ENCODE peak calls at places on chromosomes 6 and 20, in eight cellular contexts. One of them, this sample, is unnamed.

GRCh38 chr6:23533311-23533710 is 592.7 kb upstream of the NRSN1 start:
- DNase-seq in astrocyte of the spinal cord: no peak
- DNase-seq in WTC11: no peak
- DNase-seq in heart left ventricle: no peak
- DNase-seq in body of pancreas: no peak
- DNase-seq in GM12878: no peak
- DNase-seq in CD4-positive, alpha-beta T cell: no peak
- DNase-seq in CD14-positive monocyte: no peak
- DNase-seq in this sample: no peak

GRCh38 chr6:23446394-23447001 is 679.5 kb upstream of the NRSN1 start:
- DNase-seq in astrocyte of the spinal cord: peak
- DNase-seq in WTC11: no peak
- DNase-seq in heart left ventricle: no peak
- DNase-seq in body of pancreas: no peak
- DNase-seq in GM12878: no peak
- DNase-seq in CD4-positive, alpha-beta T cell: no peak
- DNase-seq in CD14-positive monocyte: no peak
- DNase-seq in this sample: no peak

GRCh38 chr6:32114853-32115252 is 5.7 kb upstream of the TNXB start:
- DNase-seq in astrocyte of the spinal cord: no peak
- DNase-seq in WTC11: no peak
- DNase-seq in heart left ventricle: no peak
- DNase-seq in body of pancreas: no peak
- DNase-seq in GM12878: no peak
- DNase-seq in CD4-positive, alpha-beta T cell: no peak
- DNase-seq in CD14-positive monocyte: no peak
- DNase-seq in this sample: no peak

GRCh38 chr6:31826793-31827285 is 699 bp upstream of the HSPA1B start:
- DNase-seq in astrocyte of the spinal cord: no peak
- DNase-seq in WTC11: peak
- DNase-seq in heart left ventricle: peak
- DNase-seq in body of pancreas: peak
- DNase-seq in GM12878: no peak
- DNase-seq in CD4-positive, alpha-beta T cell: peak
- DNase-seq in CD14-positive monocyte: peak
- DNase-seq in this sample: no peak

GRCh38 chr6:137522399-137522798 is 28.2 kb upstream of the OLIG3 start:
- DNase-seq in astrocyte of the spinal cord: no peak
- DNase-seq in WTC11: no peak
- DNase-seq in heart left ventricle: no peak
- DNase-seq in body of pancreas: no peak
- DNase-seq in GM12878: no peak
- DNase-seq in CD4-positive, alpha-beta T cell: no peak
- DNase-seq in CD14-positive monocyte: no peak
- DNase-seq in this sample: no peak

GRCh38 chr20:63498950-63499332 is at the start of gene EEF1A2:
- DNase-seq in astrocyte of the spinal cord: no peak
- DNase-seq in WTC11: no peak
- DNase-seq in heart left ventricle: peak
- DNase-seq in body of pancreas: no peak
- DNase-seq in GM12878: no peak
- DNase-seq in CD4-positive, alpha-beta T cell: peak
- DNase-seq in CD14-positive monocyte: no peak
- DNase-seq in this sample: no peak

GRCh38 chr20:62832212-62832922 is 15.5 kb downstream of the COL9A3 start:
- DNase-seq in astrocyte of the spinal cord: no peak
- DNase-seq in WTC11: peak
- DNase-seq in heart left ventricle: peak
- DNase-seq in body of pancreas: no peak
- DNase-seq in GM12878: peak
- DNase-seq in CD4-positive, alpha-beta T cell: no peak
- DNase-seq in CD14-positive monocyte: peak
- DNase-seq in this sample: no peak

GRCh38 chr6:68546620-68547019 is 88.5 kb upstream of the ADGRB3 start:
- DNase-seq in astrocyte of the spinal cord: no peak
- DNase-seq in WTC11: no peak
- DNase-seq in heart left ventricle: no peak
- DNase-seq in body of pancreas: no peak
- DNase-seq in GM12878: no peak
- DNase-seq in CD4-positive, alpha-beta T cell: no peak
- DNase-seq in CD14-positive monocyte: no peak
- DNase-seq in this sample: no peak

DNA sequence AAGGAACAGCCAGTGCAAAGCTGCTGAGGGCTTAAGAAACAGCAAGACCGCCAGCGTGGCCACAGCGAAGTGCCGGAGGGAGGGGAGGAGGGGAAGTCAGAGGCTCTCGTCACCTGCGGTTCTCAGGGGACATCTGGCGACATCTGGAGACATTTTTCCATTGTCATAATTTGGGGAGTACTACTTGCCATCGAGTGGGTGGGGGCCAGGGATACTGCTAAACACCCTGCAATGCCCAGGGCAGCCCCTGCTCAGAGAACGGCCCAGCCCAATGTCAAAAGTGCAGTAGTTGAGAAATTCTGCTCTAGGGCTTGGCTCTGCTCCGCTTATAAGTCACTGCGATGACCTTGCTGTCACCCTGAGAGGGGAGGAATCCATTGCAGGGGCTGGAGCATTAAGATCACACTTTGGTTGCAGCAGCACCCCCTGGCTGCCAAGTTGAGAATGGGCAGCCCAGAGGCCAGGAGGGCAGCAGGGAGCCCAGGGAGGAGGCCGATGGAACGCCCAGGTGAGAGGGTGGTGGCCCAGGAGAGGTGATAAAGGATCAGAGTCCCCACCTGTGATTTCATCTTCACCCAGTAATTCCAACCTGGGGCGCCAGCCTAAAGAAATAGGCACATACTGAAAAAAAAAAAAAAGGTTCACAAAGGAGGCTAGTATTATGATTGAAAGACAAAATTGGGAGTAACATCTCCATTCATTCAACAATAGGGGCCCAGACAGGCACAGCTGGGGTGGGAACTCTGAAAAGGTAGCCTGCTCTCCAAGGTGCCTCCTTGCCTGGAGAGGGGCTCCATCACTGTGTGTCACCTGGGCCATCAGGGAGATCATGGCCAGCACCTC is 218.2 kb downstream of the BMP7 start:
- DNase-seq in astrocyte of the spinal cord: peak
- DNase-seq in WTC11: peak
- DNase-seq in heart left ventricle: no peak
- DNase-seq in body of pancreas: peak
- DNase-seq in GM12878: no peak
- DNase-seq in CD4-positive, alpha-beta T cell: no peak
- DNase-seq in CD14-positive monocyte: peak
- DNase-seq in this sample: no peak
- TF ChIP-seq CTCF in astrocyte of the spinal cord: peak
- TF ChIP-seq CTCF in WTC11: peak
- TF ChIP-seq CTCF in heart left ventricle: no peak
- TF ChIP-seq CTCF in body of pancreas: peak
- TF ChIP-seq CTCF in GM12878: peak
- TF ChIP-seq CTCF in CD4-positive, alpha-beta T cell: peak
- TF ChIP-seq CTCF in CD14-positive monocyte: peak
- TF ChIP-seq CTCF in this sample: no peak

GRCh38 chr6:102215425-102215824 is 821.9 kb downstream of the GRIK2 start:
- DNase-seq in astrocyte of the spinal cord: no peak
- DNase-seq in WTC11: no peak
- DNase-seq in heart left ventricle: no peak
- DNase-seq in body of pancreas: no peak
- DNase-seq in GM12878: no peak
- DNase-seq in CD4-positive, alpha-beta T cell: no peak
- DNase-seq in CD14-positive monocyte: no peak
- DNase-seq in this sample: no peak

DNA sequence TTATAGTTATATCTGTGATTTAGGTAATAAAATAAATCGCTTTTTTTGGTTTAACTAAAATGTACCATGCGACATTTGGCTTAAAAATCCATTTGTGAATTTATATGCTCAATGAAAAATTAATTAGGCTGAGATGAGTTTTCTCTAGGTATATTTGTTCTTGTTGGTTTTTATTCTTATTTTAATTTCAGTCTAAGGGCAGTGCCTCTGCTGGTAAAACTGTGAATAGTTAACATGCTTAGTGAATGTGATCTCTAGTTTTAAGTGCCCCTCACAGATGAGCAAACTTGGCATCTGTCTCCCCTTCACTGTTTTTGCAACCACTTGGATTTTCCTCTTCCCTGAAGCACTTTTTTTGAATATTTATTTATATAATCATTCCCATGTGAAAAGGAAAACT is 822.7 kb downstream of the GRIK2 start:
- DNase-seq in astrocyte of the spinal cord: no peak
- DNase-seq in WTC11: no peak
- DNase-seq in heart left ventricle: no peak
- DNase-seq in body of pancreas: no peak
- DNase-seq in GM12878: no peak
- DNase-seq in CD4-positive, alpha-beta T cell: no peak
- DNase-seq in CD14-positive monocyte: no peak
- DNase-seq in this sample: no peak
- TF ChIP-seq CTCF in astrocyte of the spinal cord: no peak
- TF ChIP-seq CTCF in WTC11: no peak
- TF ChIP-seq CTCF in heart left ventricle: no peak
- TF ChIP-seq CTCF in body of pancreas: no peak
- TF ChIP-seq CTCF in GM12878: no peak
- TF ChIP-seq CTCF in CD4-positive, alpha-beta T cell: no peak
- TF ChIP-seq CTCF in CD14-positive monocyte: no peak
- TF ChIP-seq CTCF in this sample: no peak

GRCh38 chr20:46681032-46681854 is 8.0 kb downstream of the TP53RK start:
- DNase-seq in astrocyte of the spinal cord: peak
- DNase-seq in WTC11: peak
- DNase-seq in heart left ventricle: peak
- DNase-seq in body of pancreas: peak
- DNase-seq in GM12878: peak
- DNase-seq in CD4-positive, alpha-beta T cell: peak
- DNase-seq in CD14-positive monocyte: no peak
- DNase-seq in this sample: peak
- TF ChIP-seq CTCF in astrocyte of the spinal cord: peak
- TF ChIP-seq CTCF in WTC11: peak
- TF ChIP-seq CTCF in heart left ventricle: peak
- TF ChIP-seq CTCF in body of pancreas: peak
- TF ChIP-seq CTCF in GM12878: peak
- TF ChIP-seq CTCF in CD4-positive, alpha-beta T cell: peak
- TF ChIP-seq CTCF in CD14-positive monocyte: peak
- TF ChIP-seq CTCF in this sample: no peak

GRCh38 chr6:63476302-63476701 is 96.0 kb upstream of the LOC128125822 start:
- DNase-seq in astrocyte of the spinal cord: no peak
- DNase-seq in WTC11: no peak
- DNase-seq in heart left ventricle: no peak
- DNase-seq in body of pancreas: no peak
- DNase-seq in GM12878: no peak
- DNase-seq in CD4-positive, alpha-beta T cell: no peak
- DNase-seq in CD14-positive monocyte: no peak
- DNase-seq in this sample: no peak
- TF ChIP-seq CTCF in astrocyte of the spinal cord: no peak
- TF ChIP-seq CTCF in WTC11: no peak
- TF ChIP-seq CTCF in heart left ventricle: no peak
- TF ChIP-seq CTCF in body of pancreas: peak
- TF ChIP-seq CTCF in GM12878: no peak
- TF ChIP-seq CTCF in CD4-positive, alpha-beta T cell: no peak
- TF ChIP-seq CTCF in CD14-positive monocyte: no peak
- TF ChIP-seq CTCF in this sample: no peak

GRCh38 chr20:297098-297924 is at the start of gene ZCCHC3:
- DNase-seq in astrocyte of the spinal cord: peak
- DNase-seq in WTC11: peak
- DNase-seq in heart left ventricle: peak
- DNase-seq in body of pancreas: peak
- DNase-seq in GM12878: peak
- DNase-seq in CD4-positive, alpha-beta T cell: peak
- DNase-seq in CD14-positive monocyte: peak
- DNase-seq in this sample: peak
- TF ChIP-seq CTCF in astrocyte of the spinal cord: peak
- TF ChIP-seq CTCF in WTC11: no peak
- TF ChIP-seq CTCF in heart left ventricle: peak
- TF ChIP-seq CTCF in body of pancreas: peak
- TF ChIP-seq CTCF in GM12878: peak
- TF ChIP-seq CTCF in CD4-positive, alpha-beta T cell: no peak
- TF ChIP-seq CTCF in CD14-positive monocyte: no peak
- TF ChIP-seq CTCF in this sample: no peak

GRCh38 chr20:54208492-54209044 is 681 bp downstream of the PFDN4 start:
- DNase-seq in astrocyte of the spinal cord: peak
- DNase-seq in WTC11: no peak
- DNase-seq in heart left ventricle: no peak
- DNase-seq in body of pancreas: no peak
- DNase-seq in GM12878: no peak
- DNase-seq in CD4-positive, alpha-beta T cell: no peak
- DNase-seq in CD14-positive monocyte: no peak
- DNase-seq in this sample: no peak

GRCh38 chr20:54212226-54212625 is 4.3 kb downstream of the PFDN4 start:
- DNase-seq in astrocyte of the spinal cord: peak
- DNase-seq in WTC11: no peak
- DNase-seq in heart left ventricle: no peak
- DNase-seq in body of pancreas: no peak
- DNase-seq in GM12878: no peak
- DNase-seq in CD4-positive, alpha-beta T cell: no peak
- DNase-seq in CD14-positive monocyte: no peak
- DNase-seq in this sample: no peak

GRCh38 chr20:54207053-54207742 is 689 bp upstream of the PFDN4 start:
- DNase-seq in astrocyte of the spinal cord: no peak
- DNase-seq in WTC11: no peak
- DNase-seq in heart left ventricle: no peak
- DNase-seq in body of pancreas: no peak
- DNase-seq in GM12878: no peak
- DNase-seq in CD4-positive, alpha-beta T cell: no peak
- DNase-seq in CD14-positive monocyte: no peak
- DNase-seq in this sample: no peak

GRCh38 chr20:54207743-54208491 is at the start of gene PFDN4:
- DNase-seq in astrocyte of the spinal cord: peak
- DNase-seq in WTC11: peak
- DNase-seq in heart left ventricle: peak
- DNase-seq in body of pancreas: peak
- DNase-seq in GM12878: peak
- DNase-seq in CD4-positive, alpha-beta T cell: peak
- DNase-seq in CD14-positive monocyte: peak
- DNase-seq in this sample: peak

GRCh38 chr20:54209216-54209813 is 1.4 kb downstream of the PFDN4 start:
- DNase-seq in astrocyte of the spinal cord: no peak
- DNase-seq in WTC11: no peak
- DNase-seq in heart left ventricle: no peak
- DNase-seq in body of pancreas: no peak
- DNase-seq in GM12878: no peak
- DNase-seq in CD4-positive, alpha-beta T cell: no peak
- DNase-seq in CD14-positive monocyte: no peak
- DNase-seq in this sample: no peak
- TF ChIP-seq CTCF in astrocyte of the spinal cord: no peak
- TF ChIP-seq CTCF in WTC11: no peak
- TF ChIP-seq CTCF in heart left ventricle: no peak
- TF ChIP-seq CTCF in body of pancreas: no peak
- TF ChIP-seq CTCF in GM12878: no peak
- TF ChIP-seq CTCF in CD4-positive, alpha-beta T cell: no peak
- TF ChIP-seq CTCF in CD14-positive monocyte: no peak
- TF ChIP-seq CTCF in this sample: no peak

GRCh38 chr6:50815436-50816114 is 3.1 kb upstream of the TFAP2B start:
- DNase-seq in astrocyte of the spinal cord: peak
- DNase-seq in WTC11: no peak
- DNase-seq in heart left ventricle: no peak
- DNase-seq in body of pancreas: no peak
- DNase-seq in GM12878: no peak
- DNase-seq in CD4-positive, alpha-beta T cell: no peak
- DNase-seq in CD14-positive monocyte: no peak
- DNase-seq in this sample: no peak
- TF ChIP-seq CTCF in astrocyte of the spinal cord: peak
- TF ChIP-seq CTCF in WTC11: no peak
- TF ChIP-seq CTCF in heart left ventricle: no peak
- TF ChIP-seq CTCF in body of pancreas: peak
- TF ChIP-seq CTCF in GM12878: peak
- TF ChIP-seq CTCF in CD4-positive, alpha-beta T cell: no peak
- TF ChIP-seq CTCF in CD14-positive monocyte: no peak
- TF ChIP-seq CTCF in this sample: no peak

This sample was measured in omental fat pad.